ENCODE peak calls at places on chromosomes 2 and 18, in four cellular contexts. S is CD4-positive, alpha-beta T cell; I is ascending aorta; E is CD8-positive, alpha-beta T cell. X is an unnamed sample.

GRCh38 chr2:75493230-75493629 is 67.5 kb downstream of the EVA1A start:
- DNase-seq in S (no peak), I (no peak), E (no peak), X (no peak)

GRCh38 chr2:217733461-217733860 is 269.3 kb downstream of the TNS1 start:
- DNase-seq in S (no peak), I (no peak), E (no peak), X (no peak)

GRCh38 chr2:164839914-164840457 is 1.6 kb downstream of the COBLL1 start:
- DNase-seq in S (no peak), I (no peak), E (no peak), X (no peak)

GRCh38 chr2:71756280-71756906 is 303.0 kb downstream of the DYSF start:
- DNase-seq in S (no peak), I (no peak), E (no peak), X (no peak)

GRCh38 chr18:48022531-48023330 is 92.3 kb upstream of the SMAD2 start:
- DNase-seq in S (no peak), I (peak), E (no peak), X (peak)

GRCh38 chr2:214934006-214934405 is 124.5 kb upstream of the BARD1 start:
- DNase-seq in S (no peak), I (no peak), E (no peak), X (no peak)

GRCh38 chr2:7044253-7045250 is 127.3 kb downstream of the RNF144A start:
- DNase-seq in S (peak), I (peak), E (peak), X (peak)

GRCh38 chr2:21288299-21288698 is 164.5 kb downstream of the TDRD15 start:
- DNase-seq in S (no peak), I (no peak), E (no peak), X (no peak)

GRCh38 chr18:55838322-55838721 is 250.3 kb upstream of the TCF4 start:
- DNase-seq in S (no peak), I (no peak), E (no peak), X (no peak)

GRCh38 chr2:10909050-10909995 is 2.4 kb upstream of the KCNF1 start:
- DNase-seq in S (no peak), I (peak), E (no peak), X (peak)

GRCh38 chr18:32548688-32549087 is 78.0 kb upstream of the GAREM1 start:
- DNase-seq in S (no peak), I (no peak), E (no peak), X (peak)

GRCh38 chr18:12308386-12309100 is 502 bp downstream of the TUBB6 start:
- DNase-seq in S (no peak), I (peak), E (no peak), X (no peak)

GRCh38 chr18:22494771-22495170 is 77.1 kb upstream of the CTAGE1 start:
- DNase-seq in S (no peak), I (peak), E (no peak), X (no peak)

GRCh38 chr18:11857177-11857887 is 6.1 kb downstream of the CHMP1B start:
- DNase-seq in S (no peak), I (peak), E (no peak), X (no peak)

GRCh38 chr2:83017366-83018090 is 1441.6 kb downstream of the SUCLG1 start:
- DNase-seq in S (no peak), I (no peak), E (no peak), X (no peak)

GRCh38 chr2:128440087-128440665 is 121.5 kb upstream of the HS6ST1 start:
- DNase-seq in S (no peak), I (peak), E (no peak), X (no peak)

GRCh38 chr2:100902833-100903405 is 83.0 kb downstream of the NPAS2 start:
- DNase-seq in S (no peak), I (no peak), E (no peak), X (no peak)

GRCh38 chr2:6186332-6187100 is 494.3 kb downstream of the SOX11 start:
- DNase-seq in S (no peak), I (no peak), E (no peak), X (no peak)

GRCh38 chr2:171966268-171966667 is 33.5 kb upstream of the METAP1D start:
- DNase-seq in S (no peak), I (no peak), E (no peak), X (no peak)

GRCh38 chr18:26721876-26722581 is 143.5 kb downstream of the AQP4 start:
- DNase-seq in S (no peak), I (no peak), E (no peak), X (no peak)

GRCh38 chr2:233353769-233354499 is at the start of gene DGKD:
- DNase-seq in S (peak), I (peak), E (peak), X (peak)

GRCh38 chr2:152627010-152627957 is 90.0 kb downstream of the PRPF40A start:
- DNase-seq in S (no peak), I (no peak), E (no peak), X (no peak)

GRCh38 chr2:129016972-129017371 is 698.3 kb upstream of the HS6ST1 start:
- DNase-seq in S (no peak), I (no peak), E (no peak), X (no peak)

GRCh38 chr2:71897836-71898235 is 249.8 kb downstream of the CYP26B1 start:
- DNase-seq in S (no peak), I (no peak), E (no peak), X (no peak)

GRCh38 chr2:178891265-178891958 is 84.2 kb upstream of the TTN start:
- DNase-seq in S (peak), I (peak), E (peak), X (no peak)

GRCh38 chr2:1505031-1505441 is 91.8 kb downstream of the TPO start:
- DNase-seq in S (no peak), I (no peak), E (no peak), X (no peak)

GRCh38 chr2:224958873-224959272 is 83.4 kb downstream of the DOCK10 start:
- DNase-seq in S (no peak), I (no peak), E (no peak), X (no peak)

GRCh38 chr2:112277591-112278220 is 2.3 kb downstream of the ZC3H6 start:
- DNase-seq in S (no peak), I (no peak), E (no peak), X (no peak)

GRCh38 chr2:105403785-105404698 is 5.2 kb upstream of the FHL2 start:
- DNase-seq in S (no peak), I (peak), E (no peak), X (no peak)

GRCh38 chr18:474416-474815 is 26.1 kb downstream of the COLEC12 start:
- DNase-seq in S (no peak), I (no peak), E (no peak), X (no peak)

GRCh38 chr18:477565-477964 is 22.9 kb downstream of the COLEC12 start:
- DNase-seq in S (no peak), I (no peak), E (no peak), X (no peak)

GRCh38 chr18:475202-475624 is 25.3 kb downstream of the COLEC12 start:
- DNase-seq in S (no peak), I (no peak), E (no peak), X (no peak)

GRCh38 chr18:478679-479078 is 21.8 kb downstream of the COLEC12 start:
- DNase-seq in S (no peak), I (no peak), E (no peak), X (no peak)

DNA sequence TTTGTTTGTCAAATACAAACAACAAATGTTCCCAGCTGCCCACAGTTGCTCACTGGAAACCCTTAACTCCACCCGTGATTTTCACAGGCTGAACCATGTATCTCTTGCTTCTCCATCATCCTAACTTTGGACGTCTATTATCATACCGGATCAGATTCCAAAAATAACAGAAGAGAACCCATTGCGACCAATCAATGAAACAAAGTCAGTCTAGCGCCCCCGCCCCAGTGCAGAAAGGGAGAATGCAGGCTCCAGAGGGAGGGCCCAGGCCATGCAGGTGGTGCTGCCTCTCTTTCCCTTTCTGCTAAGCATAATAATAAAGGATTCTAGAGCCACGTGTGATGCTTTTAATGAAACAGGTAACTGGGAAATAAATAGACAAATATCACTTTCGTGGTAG is 24.1 kb downstream of the COLEC12 start:
- DNase-seq in S (no peak), I (no peak), E (no peak), X (no peak)
- TF ChIP-seq CTCF in S (no peak), I (no peak), E (no peak), X (no peak)

GRCh38 chr18:10544093-10544748 is 18.4 kb downstream of the NAPG start:
- DNase-seq in S (no peak), I (no peak), E (no peak), X (no peak)

GRCh38 chr18:10543277-10543676 is 17.4 kb downstream of the NAPG start:
- DNase-seq in S (no peak), I (no peak), E (no peak), X (no peak)

DNA sequence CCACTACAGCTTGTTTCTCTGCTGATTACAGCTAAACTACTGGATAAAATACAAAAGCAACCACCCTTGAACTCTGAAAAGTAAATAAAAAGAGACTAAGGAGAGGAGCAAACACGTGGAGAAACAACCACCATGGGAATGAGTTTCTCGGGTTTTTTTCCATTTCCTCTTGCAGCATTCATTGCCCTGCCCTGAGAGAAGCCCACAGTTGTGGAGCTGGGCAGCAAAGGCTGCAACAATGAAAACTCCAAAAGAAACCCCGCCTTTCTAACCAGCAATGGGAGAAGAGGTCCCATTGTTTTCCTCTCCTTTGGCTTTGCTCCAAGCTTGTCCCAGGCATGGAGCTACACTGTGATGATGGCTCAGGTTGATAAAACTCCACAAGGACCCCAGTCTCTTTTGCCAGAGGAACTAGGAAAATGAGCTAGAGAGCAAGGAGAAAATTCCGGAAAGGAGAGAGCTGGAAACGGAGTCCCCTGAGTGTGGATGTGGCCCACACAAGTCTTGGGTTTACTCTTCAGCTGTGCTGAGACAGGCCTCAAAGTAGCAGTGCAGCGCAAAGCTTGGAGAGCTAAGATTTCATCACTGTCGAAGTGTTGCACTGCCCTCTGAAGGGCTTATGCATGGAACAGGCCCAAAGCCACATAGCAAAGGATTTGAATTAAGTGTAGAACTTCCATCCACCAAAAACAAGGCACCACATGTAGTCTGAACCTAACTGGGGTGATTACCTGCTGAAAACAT is 20.9 kb downstream of the NAPG start:
- DNase-seq in S (no peak), I (no peak), E (no peak), X (no peak)
- TF ChIP-seq CTCF in S (no peak), I (no peak), E (no peak), X (no peak)

GRCh38 chr2:96870631-96871255 is 863 bp upstream of the SEMA4C start:
- DNase-seq in S (peak), I (no peak), E (peak), X (no peak)

GRCh38 chr2:96868555-96869280 is 1.2 kb downstream of the SEMA4C start:
- DNase-seq in S (peak), I (peak), E (peak), X (peak)

GRCh38 chr2:96869824-96870630 is at the start of gene SEMA4C:
- DNase-seq in S (peak), I (peak), E (peak), X (no peak)

GRCh38 chr2:96867756-96868554 is 1.9 kb downstream of the SEMA4C start:
- DNase-seq in S (no peak), I (no peak), E (no peak), X (no peak)

GRCh38 chr2:96869281-96869823 is 528 bp downstream of the SEMA4C start:
- DNase-seq in S (no peak), I (peak), E (no peak), X (no peak)
- TF ChIP-seq CTCF in S (no peak), I (no peak), E (peak), X (no peak)

GRCh38 chr2:190344275-190344827 is 962 bp downstream of the INPP1 start:
- DNase-seq in S (no peak), I (no peak), E (no peak), X (no peak)
- TF ChIP-seq CTCF in S (no peak), I (no peak), E (no peak), X (no peak)

GRCh38 chr2:132936261-132936660 is 266.3 kb upstream of the LYPD1 start:
- DNase-seq in S (no peak), I (no peak), E (no peak), X (no peak)

GRCh38 chr2:132941296-132942020 is 271.5 kb upstream of the LYPD1 start:
- DNase-seq in S (no peak), I (no peak), E (no peak), X (no peak)

GRCh38 chr2:132937629-132938028 is 267.6 kb upstream of the LYPD1 start:
- DNase-seq in S (no peak), I (no peak), E (no peak), X (no peak)

GRCh38 chr2:132936791-132937190 is 266.8 kb upstream of the LYPD1 start:
- DNase-seq in S (no peak), I (no peak), E (no peak), X (no peak)
- TF ChIP-seq CTCF in S (no peak), I (no peak), E (no peak), X (no peak)

DNA sequence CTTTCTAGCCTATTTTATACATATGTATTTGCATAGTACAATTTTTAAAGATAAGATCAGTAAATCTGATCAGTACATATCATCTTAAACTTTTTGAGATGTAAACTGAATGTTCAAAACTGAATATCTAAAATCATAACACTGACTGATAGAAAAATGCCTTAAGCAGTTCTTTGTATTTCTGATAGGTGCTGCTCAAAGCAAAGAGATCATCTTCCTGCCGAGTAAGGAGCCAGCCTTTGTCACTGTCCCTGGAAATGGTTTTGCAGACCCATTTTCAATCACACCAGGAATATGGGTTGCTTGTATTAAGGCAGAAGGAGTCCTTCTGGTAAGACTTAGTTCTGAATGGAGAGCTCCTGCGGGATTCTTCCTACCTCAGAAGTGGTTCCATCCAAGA is 135.0 kb downstream of the LAMA3 start:
- DNase-seq in S (no peak), I (no peak), E (no peak), X (no peak)
- TF ChIP-seq CTCF in S (no peak), I (no peak), E (no peak), X (peak)

GRCh38 chr2:173087793-173088493 is 12.3 kb downstream of the MAP3K20 start:
- DNase-seq in S (no peak), I (no peak), E (no peak), X (no peak)

GRCh38 chr2:173090291-173090877 is 14.7 kb downstream of the MAP3K20 start:
- DNase-seq in S (no peak), I (no peak), E (no peak), X (no peak)

GRCh38 chr2:173092844-173093402 is 17.3 kb downstream of the MAP3K20 start:
- DNase-seq in S (no peak), I (no peak), E (no peak), X (no peak)

GRCh38 chr2:173094731-173095130 is 19.1 kb downstream of the MAP3K20 start:
- DNase-seq in S (no peak), I (no peak), E (no peak), X (no peak)

GRCh38 chr2:173090973-173091660 is 15.5 kb downstream of the MAP3K20 start:
- DNase-seq in S (no peak), I (no peak), E (no peak), X (no peak)
- TF ChIP-seq CTCF in S (no peak), I (peak), E (no peak), X (peak)

GRCh38 chr2:52632543-52632942 is 1135.1 kb upstream of the CHAC2 start:
- DNase-seq in S (no peak), I (no peak), E (no peak), X (no peak)
- TF ChIP-seq CTCF in S (no peak), I (no peak), E (no peak), X (no peak)